ENCODE peak calls at places on chromosomes 11 and 22, in eight cellular contexts. I, Q, T, W, L, O, B and Z are unnamed samples.

GRCh38 chr11:16987205-16987568 is 27.0 kb downstream of the PLEKHA7 start:
- DNase-seq in L (no peak), Q (no peak), W (no peak), B (no peak), O (no peak), I (no peak), T (no peak), Z (no peak)

GRCh38 chr11:114044042-114044871 is 15.3 kb upstream of the ZBTB16 start:
- DNase-seq in Q (no peak), O (no peak), W (no peak), L (no peak), B (peak), T (no peak), I (peak), Z (no peak)

GRCh38 chr11:108101090-108101775 is 20.1 kb upstream of the ACAT1 start:
- DNase-seq in Q (no peak), L (no peak), I (no peak), T (no peak), W (no peak), O (no peak), B (no peak), Z (no peak)

GRCh38 chr22:19844423-19845368 is 10.0 kb downstream of the GNB1L start:
- DNase-seq in B (peak), T (no peak), I (no peak), Q (no peak), O (no peak), W (peak), L (peak), Z (no peak)

GRCh38 chr11:67347964-67348749 is 5.2 kb downstream of the POLD4 start:
- DNase-seq in L (no peak), Q (no peak), I (no peak), T (no peak), O (no peak), W (no peak), B (peak), Z (no peak)

GRCh38 chr22:47337161-47337621 is 574.7 kb downstream of the TBC1D22A start:
- DNase-seq in I (no peak), L (peak), O (no peak), Q (no peak), T (no peak), W (peak), B (peak), Z (peak)

GRCh38 chr11:131471976-131472375 is 101.6 kb downstream of the NTM start:
- DNase-seq in L (no peak), O (no peak), Q (no peak), T (no peak), I (no peak), B (no peak), W (no peak), Z (no peak)

GRCh38 chr11:85960678-85961077 is 105.5 kb downstream of the CCDC83 start:
- DNase-seq in L (no peak), O (no peak), W (no peak), T (no peak), Q (no peak), I (no peak), B (no peak), Z (no peak)

GRCh38 chr22:24803064-24803542 is 2.9 kb upstream of the SGSM1 start:
- DNase-seq in T (peak), Q (peak), W (peak), I (no peak), O (peak), B (peak), L (peak), Z (no peak)

GRCh38 chr11:114321621-114322257 is 25.5 kb downstream of the NNMT start:
- DNase-seq in W (no peak), O (no peak), L (peak), Q (no peak), T (no peak), B (peak), I (no peak), Z (peak)

GRCh38 chr22:23235425-23235824 is 55.1 kb downstream of the BCR start:
- DNase-seq in Q (no peak), B (no peak), L (no peak), W (no peak), T (no peak), O (no peak), I (no peak), Z (no peak)

GRCh38 chr11:13026722-13027121 is 17.6 kb downstream of the RASSF10 start:
- DNase-seq in O (no peak), I (no peak), B (no peak), L (no peak), Q (no peak), W (no peak), T (no peak), Z (peak)